ENCODE peak calls at places on chromosomes 16 and 17, in five cellular contexts. One of them, this sample, is unnamed.

GRCh38 chr17:4604111-4604644 is 19.8 kb downstream of the SMTNL2 start:
- DNase-seq in erythroblast: no peak
- DNase-seq in fibroblast of mammary gland: peak
- DNase-seq in NAMALWA: no peak
- DNase-seq in caudate nucleus: no peak
- DNase-seq in this sample: no peak

GRCh38 chr17:66957343-66957742 is 7.2 kb upstream of the CACNG4 start:
- DNase-seq in fibroblast of mammary gland: no peak
- DNase-seq in erythroblast: no peak
- DNase-seq in caudate nucleus: no peak
- DNase-seq in NAMALWA: no peak
- DNase-seq in this sample: no peak

GRCh38 chr17:559699-560378 is 154.8 kb downstream of the VPS53 start:
- DNase-seq in caudate nucleus: no peak
- DNase-seq in fibroblast of mammary gland: peak
- DNase-seq in NAMALWA: no peak
- DNase-seq in erythroblast: no peak
- DNase-seq in this sample: no peak

GRCh38 chr16:56965149-56965938 is 3.6 kb downstream of the CETP start:
- DNase-seq in fibroblast of mammary gland: peak
- DNase-seq in caudate nucleus: no peak
- DNase-seq in NAMALWA: no peak
- DNase-seq in erythroblast: no peak
- DNase-seq in this sample: no peak

GRCh38 chr16:19203374-19203966 is 35.4 kb downstream of the SYT17 start:
- DNase-seq in erythroblast: no peak
- DNase-seq in caudate nucleus: no peak
- DNase-seq in NAMALWA: no peak
- DNase-seq in fibroblast of mammary gland: no peak
- DNase-seq in this sample: no peak

GRCh38 chr17:3385869-3386816 is at the start of gene OR3A2:
- DNase-seq in caudate nucleus: no peak
- DNase-seq in erythroblast: no peak
- DNase-seq in fibroblast of mammary gland: no peak
- DNase-seq in NAMALWA: no peak
- DNase-seq in this sample: no peak

GRCh38 chr16:11203111-11203623 is 52.8 kb downstream of the SOCS1 start:
- DNase-seq in caudate nucleus: no peak
- DNase-seq in fibroblast of mammary gland: no peak
- DNase-seq in NAMALWA: no peak
- DNase-seq in erythroblast: no peak
- DNase-seq in this sample: no peak

GRCh38 chr16:71796501-71796900 is 12.1 kb downstream of the AP1G1 start:
- DNase-seq in caudate nucleus: no peak
- DNase-seq in erythroblast: no peak
- DNase-seq in fibroblast of mammary gland: no peak
- DNase-seq in NAMALWA: no peak
- DNase-seq in this sample: no peak

GRCh38 chr17:48555183-48555615 is 10.3 kb upstream of the HOXB2 start:
- DNase-seq in erythroblast: peak
- DNase-seq in NAMALWA: no peak
- DNase-seq in fibroblast of mammary gland: peak
- DNase-seq in caudate nucleus: no peak
- DNase-seq in this sample: no peak

GRCh38 chr16:77424841-77425604 is 9.8 kb downstream of the ADAMTS18 start:
- DNase-seq in erythroblast: no peak
- DNase-seq in fibroblast of mammary gland: no peak
- DNase-seq in NAMALWA: no peak
- DNase-seq in caudate nucleus: no peak
- DNase-seq in this sample: no peak

This sample was measured in GM10248.